ENCODE peak calls at places on chromosome 6, in four cellular contexts. X is neuronal stem cell, C is NCI-H2081, D is iris pigment epithelial cell. Q is an unnamed sample.
A peak's percentile ranks its signal among the peaks of the same experiment; 100 is the strongest.

GRCh38 chr6:92687278-92687677 is 732.1 kb downstream of the EPHA7 start:
- DNase-seq in D (no peak), C (no peak), X (no peak), Q (no peak)

GRCh38 chr6:107820571-107821261 is 3.4 kb downstream of the SCML4 start:
- DNase-seq in D (no peak), C (peak; percentile 42), X (no peak), Q (peak; percentile 12)

GRCh38 chr6:36676142-36677058 is 2.1 kb upstream of the CDKN1A start:
- DNase-seq in D (peak; percentile 60), C (peak; percentile 2), X (peak; percentile 21), Q (no peak)

GRCh38 chr6:28225056-28225834 is at the start of gene ZSCAN9:
- DNase-seq in C (peak; percentile 78), D (peak; percentile 82), X (peak; percentile 84), Q (peak; percentile 86)

GRCh38 chr6:49541210-49541724 is 9.2 kb upstream of the C6orf141 start:
- DNase-seq in C (no peak), D (peak; percentile 94), X (no peak), Q (no peak)

GRCh38 chr6:115514656-115515055 is 546.0 kb downstream of the FRK start:
- DNase-seq in D (no peak), C (no peak), X (no peak), Q (no peak)

GRCh38 chr6:170226647-170227046 is 64.2 kb downstream of the DLL1 start:
- DNase-seq in D (no peak), X (no peak), C (no peak), Q (no peak)

GRCh38 chr6:85594197-85594930 is 706 bp upstream of the SNX14 start:
- DNase-seq in X (no peak), C (no peak), D (peak; percentile 39), Q (peak; percentile 18)

GRCh38 chr6:134145786-134146185 is 93.4 kb upstream of the SLC2A12 start:
- DNase-seq in C (no peak), X (no peak), D (peak; percentile 86), Q (no peak)

GRCh38 chr6:3617681-3618299 is 133.7 kb downstream of the PXDC1 start:
- DNase-seq in C (no peak), D (no peak), X (no peak), Q (no peak)